ENCODE peak calls at places on chromosomes 5 and 9, in seven cellular contexts. One of them, this sample, is unnamed. For H3K4me1, the result is how much of the 10 kb centered on the place peaks cover.

GRCh38 chr9:121303456-121304451 is 35.8 kb downstream of the GSN start:
- DNase-seq in mammary epithelial cell: no peak
- DNase-seq in aorta: no peak
- DNase-seq in naive thymus-derived CD4-positive, alpha-beta T cell: no peak
- DNase-seq in psoas muscle: no peak
- DNase-seq in iPS DF 6.9: no peak
- DNase-seq in GM23338: no peak
- DNase-seq in this sample: no peak

GRCh38 chr9:98730914-98731313 is 22.2 kb upstream of the GABBR2 start:
- DNase-seq in mammary epithelial cell: no peak
- DNase-seq in aorta: no peak
- DNase-seq in naive thymus-derived CD4-positive, alpha-beta T cell: no peak
- DNase-seq in psoas muscle: no peak
- DNase-seq in iPS DF 6.9: no peak
- DNase-seq in GM23338: no peak
- DNase-seq in this sample: no peak

GRCh38 chr9:116174347-116174746 is 20.8 kb downstream of the PAPPA start:
- DNase-seq in mammary epithelial cell: peak
- DNase-seq in aorta: no peak
- DNase-seq in naive thymus-derived CD4-positive, alpha-beta T cell: no peak
- DNase-seq in psoas muscle: no peak
- DNase-seq in iPS DF 6.9: no peak
- DNase-seq in GM23338: no peak
- DNase-seq in this sample: no peak

GRCh38 chr9:136881691-136882108 is 4.6 kb upstream of the TRAF2 start:
- DNase-seq in mammary epithelial cell: peak
- DNase-seq in aorta: no peak
- DNase-seq in naive thymus-derived CD4-positive, alpha-beta T cell: no peak
- DNase-seq in psoas muscle: no peak
- DNase-seq in iPS DF 6.9: no peak
- DNase-seq in GM23338: no peak
- DNase-seq in this sample: peak

GRCh38 chr9:122754825-122755224 is 12.7 kb downstream of the OR1L6 start:
- DNase-seq in mammary epithelial cell: no peak
- DNase-seq in aorta: no peak
- DNase-seq in naive thymus-derived CD4-positive, alpha-beta T cell: no peak
- DNase-seq in psoas muscle: no peak
- DNase-seq in iPS DF 6.9: no peak
- DNase-seq in GM23338: no peak
- DNase-seq in this sample: no peak

GRCh38 chr9:928363-929042 is 48.0 kb upstream of the DMRT3 start:
- DNase-seq in mammary epithelial cell: no peak
- DNase-seq in aorta: no peak
- DNase-seq in naive thymus-derived CD4-positive, alpha-beta T cell: no peak
- DNase-seq in psoas muscle: no peak
- DNase-seq in iPS DF 6.9: peak
- DNase-seq in GM23338: peak
- DNase-seq in this sample: peak

GRCh38 chr5:96228449-96228848 is 204.6 kb downstream of the PCSK1 start:
- DNase-seq in mammary epithelial cell: peak
- DNase-seq in aorta: no peak
- DNase-seq in naive thymus-derived CD4-positive, alpha-beta T cell: no peak
- DNase-seq in psoas muscle: no peak
- DNase-seq in iPS DF 6.9: no peak
- DNase-seq in GM23338: no peak
- DNase-seq in this sample: no peak

GRCh38 chr5:3091040-3091774 is 339.7 kb upstream of the IRX2 start:
- DNase-seq in mammary epithelial cell: no peak
- DNase-seq in aorta: no peak
- DNase-seq in naive thymus-derived CD4-positive, alpha-beta T cell: no peak
- DNase-seq in psoas muscle: no peak
- DNase-seq in iPS DF 6.9: no peak
- DNase-seq in GM23338: no peak
- DNase-seq in this sample: no peak

GRCh38 chr5:104062495-104063377 is 500.1 kb upstream of the NUDT12 start:
- DNase-seq in mammary epithelial cell: peak
- DNase-seq in aorta: no peak
- DNase-seq in naive thymus-derived CD4-positive, alpha-beta T cell: no peak
- DNase-seq in psoas muscle: no peak
- DNase-seq in iPS DF 6.9: no peak
- DNase-seq in GM23338: no peak
- DNase-seq in this sample: no peak

GRCh38 chr5:31083364-31083763 is 110.1 kb upstream of the CDH6 start:
- DNase-seq in mammary epithelial cell: no peak
- DNase-seq in aorta: no peak
- DNase-seq in naive thymus-derived CD4-positive, alpha-beta T cell: no peak
- DNase-seq in psoas muscle: no peak
- DNase-seq in iPS DF 6.9: no peak
- DNase-seq in GM23338: no peak
- DNase-seq in this sample: no peak
- H3K4me1 ChIP-seq in mammary epithelial cell: under half
- H3K4me1 ChIP-seq in aorta: under half
- H3K4me1 ChIP-seq in naive thymus-derived CD4-positive, alpha-beta T cell: under half
- H3K4me1 ChIP-seq in psoas muscle: under half
- H3K4me1 ChIP-seq in iPS DF 6.9: under half
- H3K4me1 ChIP-seq in GM23338: under half
- H3K4me1 ChIP-seq in this sample: under half

DNA sequence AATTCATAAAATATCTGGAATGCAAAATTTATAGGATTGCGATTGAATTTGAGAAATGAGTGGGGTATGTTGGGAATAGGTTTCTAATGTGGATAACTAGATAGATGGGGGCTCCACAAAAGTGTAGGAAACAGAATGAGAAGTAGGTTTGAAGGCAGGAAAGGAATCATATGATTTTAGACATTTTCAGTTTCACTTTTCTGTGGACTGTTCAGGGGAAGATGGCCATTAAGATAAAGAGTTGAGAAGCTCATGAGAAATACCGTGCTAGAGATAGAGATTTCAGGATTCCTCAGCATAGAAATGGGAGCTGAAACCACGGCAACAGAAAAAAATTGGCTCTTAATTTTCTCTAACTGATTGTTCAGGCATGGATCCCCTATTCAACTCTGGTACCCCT is 163.4 kb upstream of the CD180 start:
- DNase-seq in mammary epithelial cell: no peak
- DNase-seq in aorta: no peak
- DNase-seq in naive thymus-derived CD4-positive, alpha-beta T cell: no peak
- DNase-seq in psoas muscle: no peak
- DNase-seq in iPS DF 6.9: no peak
- DNase-seq in GM23338: no peak
- DNase-seq in this sample: no peak
- H3K4me1 ChIP-seq in mammary epithelial cell: under half
- H3K4me1 ChIP-seq in aorta: under half
- H3K4me1 ChIP-seq in naive thymus-derived CD4-positive, alpha-beta T cell: under half
- H3K4me1 ChIP-seq in psoas muscle: under half
- H3K4me1 ChIP-seq in iPS DF 6.9: under half
- H3K4me1 ChIP-seq in GM23338: under half
- H3K4me1 ChIP-seq in this sample: under half

GRCh38 chr5:61342066-61342465 is 10.0 kb downstream of the ZSWIM6 start:
- DNase-seq in mammary epithelial cell: peak
- DNase-seq in aorta: no peak
- DNase-seq in naive thymus-derived CD4-positive, alpha-beta T cell: no peak
- DNase-seq in psoas muscle: no peak
- DNase-seq in iPS DF 6.9: no peak
- DNase-seq in GM23338: no peak
- DNase-seq in this sample: no peak

GRCh38 chr5:61340775-61341361 is 8.8 kb downstream of the ZSWIM6 start:
- DNase-seq in mammary epithelial cell: no peak
- DNase-seq in aorta: no peak
- DNase-seq in naive thymus-derived CD4-positive, alpha-beta T cell: no peak
- DNase-seq in psoas muscle: no peak
- DNase-seq in iPS DF 6.9: no peak
- DNase-seq in GM23338: no peak
- DNase-seq in this sample: no peak

GRCh38 chr5:61347088-61347487 is 15.0 kb downstream of the ZSWIM6 start:
- DNase-seq in mammary epithelial cell: no peak
- DNase-seq in aorta: no peak
- DNase-seq in naive thymus-derived CD4-positive, alpha-beta T cell: no peak
- DNase-seq in psoas muscle: no peak
- DNase-seq in iPS DF 6.9: no peak
- DNase-seq in GM23338: no peak
- DNase-seq in this sample: no peak

GRCh38 chr5:61346511-61346910 is 14.5 kb downstream of the ZSWIM6 start:
- DNase-seq in mammary epithelial cell: no peak
- DNase-seq in aorta: no peak
- DNase-seq in naive thymus-derived CD4-positive, alpha-beta T cell: no peak
- DNase-seq in psoas muscle: no peak
- DNase-seq in iPS DF 6.9: no peak
- DNase-seq in GM23338: no peak
- DNase-seq in this sample: no peak

GRCh38 chr5:61344187-61344944 is 12.3 kb downstream of the ZSWIM6 start:
- DNase-seq in mammary epithelial cell: no peak
- DNase-seq in aorta: no peak
- DNase-seq in naive thymus-derived CD4-positive, alpha-beta T cell: no peak
- DNase-seq in psoas muscle: peak
- DNase-seq in iPS DF 6.9: no peak
- DNase-seq in GM23338: no peak
- DNase-seq in this sample: no peak
- H3K4me1 ChIP-seq in mammary epithelial cell: under half
- H3K4me1 ChIP-seq in aorta: under half
- H3K4me1 ChIP-seq in naive thymus-derived CD4-positive, alpha-beta T cell: under half
- H3K4me1 ChIP-seq in psoas muscle: under half
- H3K4me1 ChIP-seq in iPS DF 6.9: under half
- H3K4me1 ChIP-seq in GM23338: under half
- H3K4me1 ChIP-seq in this sample: under half

DNA sequence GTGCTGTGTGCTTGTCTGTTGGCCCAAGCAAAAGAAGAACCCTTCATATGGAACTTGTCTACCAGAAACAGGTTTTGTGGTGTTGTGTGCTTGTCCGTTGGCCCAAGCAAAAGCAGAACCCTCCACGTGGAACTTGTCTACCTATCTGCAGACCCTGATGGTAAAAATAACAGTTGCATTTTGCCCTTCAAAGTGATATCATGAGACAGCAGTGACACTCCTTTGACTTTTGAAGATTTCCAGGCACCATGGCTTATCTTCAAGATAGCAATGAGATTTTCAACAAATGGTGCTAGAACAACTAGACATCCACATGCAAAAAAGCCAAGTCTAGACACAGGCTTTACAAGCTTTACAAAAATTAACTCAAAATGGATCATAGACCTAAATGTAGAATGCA is 16.9 kb downstream of the MACROH2A1 start:
- DNase-seq in mammary epithelial cell: no peak
- DNase-seq in aorta: no peak
- DNase-seq in naive thymus-derived CD4-positive, alpha-beta T cell: no peak
- DNase-seq in psoas muscle: no peak
- DNase-seq in iPS DF 6.9: no peak
- DNase-seq in GM23338: no peak
- DNase-seq in this sample: no peak
- H3K4me1 ChIP-seq in mammary epithelial cell: half or more
- H3K4me1 ChIP-seq in aorta: under half
- H3K4me1 ChIP-seq in naive thymus-derived CD4-positive, alpha-beta T cell: under half
- H3K4me1 ChIP-seq in psoas muscle: half or more
- H3K4me1 ChIP-seq in iPS DF 6.9: under half
- H3K4me1 ChIP-seq in GM23338: under half
- H3K4me1 ChIP-seq in this sample: under half

This sample was measured in MM.1S.